ENCODE peak calls at places on chromosomes 11 and 22, in four cellular contexts. O is aorta, U is psoas muscle, T is upper lobe of right lung. B is an unnamed sample.

GRCh38 chr11:102426000-102426399 is 26.6 kb downstream of the TMEM123 start:
- DNase-seq in T (no peak), O (no peak), U (no peak), B (no peak)

GRCh38 chr11:5452712-5453111 is 3.6 kb downstream of the OR51I2 start:
- DNase-seq in T (no peak), U (no peak), O (no peak), B (no peak)

GRCh38 chr11:47860526-47860925 is 12.4 kb upstream of the NUP160 start:
- DNase-seq in U (no peak), O (no peak), T (no peak), B (no peak)

GRCh38 chr11:95256204-95256819 is 25.3 kb upstream of the SESN3 start:
- DNase-seq in T (no peak), O (no peak), U (no peak), B (no peak)

GRCh38 chr11:72814831-72815618 is 814 bp downstream of the ATG16L2 start:
- DNase-seq in T (peak; percentile 75), O (no peak), U (no peak), B (peak; percentile 69)

GRCh38 chr11:95863486-95864140 is 60.3 kb downstream of the MTMR2 start:
- DNase-seq in O (no peak), U (no peak), T (no peak), B (no peak)

GRCh38 chr11:120375076-120375475 is 38.9 kb downstream of the ARHGEF12 start:
- DNase-seq in U (no peak), T (no peak), O (no peak), B (no peak)

GRCh38 chr22:49008682-49009235 is 818.9 kb downstream of the BRD1 start:
- DNase-seq in U (no peak), O (no peak), T (peak; percentile 25), B (no peak)

GRCh38 chr11:112877561-112877960 is 83.7 kb upstream of the NCAM1 start:
- DNase-seq in T (no peak), O (no peak), U (no peak), B (no peak)
- H3K27ac ChIP-seq in T (no peak overlapping the region), O (no peak overlapping the region), U (no peak overlapping the region), B (no peak overlapping the region)

GRCh38 chr22:46652081-46652929 is 32.1 kb downstream of the GRAMD4 start:
- DNase-seq in O (no peak), T (no peak), U (no peak), B (no peak)
- H3K4me3 ChIP-seq in O (no peak overlapping the region), T (peak overlapping the region; percentile 3), U (no peak overlapping the region), B (no peak overlapping the region)

DNA sequence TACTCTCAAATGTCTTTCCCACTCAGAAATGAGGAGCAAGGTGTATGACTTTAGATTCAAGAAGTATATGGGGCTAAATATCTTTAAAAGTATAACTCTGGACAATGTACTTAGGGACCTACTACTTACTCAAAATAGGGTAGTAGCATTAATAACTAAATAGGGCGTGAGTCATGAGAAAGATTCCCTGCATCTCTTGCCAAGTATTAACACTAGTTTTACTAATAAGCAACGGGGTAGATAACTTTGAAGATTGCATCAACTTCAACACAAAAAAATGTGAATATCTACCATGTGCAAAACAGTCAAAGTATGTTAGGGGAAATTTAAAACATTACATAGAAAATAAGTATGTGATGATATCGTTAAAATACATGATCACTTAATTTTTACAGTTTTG is 99.6 kb downstream of the PGR start:
- DNase-seq in O (no peak), T (no peak), U (no peak), B (no peak)
- H3K27ac ChIP-seq in O (no peak overlapping the region), T (no peak overlapping the region), U (no peak overlapping the region), B (no peak overlapping the region)

GRCh38 chr11:128890543-128891409 is at the start of gene KCNJ5:
- DNase-seq in U (peak; percentile 49), T (peak; percentile 80), O (peak; percentile 73), B (peak; percentile 17)

GRCh38 chr11:128891912-128892398 is 799 bp downstream of the KCNJ5 start:
- DNase-seq in O (no peak), U (no peak), T (no peak), B (no peak)

GRCh38 chr11:128891410-128891861 is 280 bp downstream of the KCNJ5 start:
- DNase-seq in O (no peak), T (no peak), U (no peak), B (no peak)

GRCh38 chr11:128889657-128890213 is 1.4 kb upstream of the KCNJ5 start:
- DNase-seq in T (no peak), U (no peak), O (no peak), B (no peak)

GRCh38 chr11:128890216-128890542 is 977 bp upstream of the KCNJ5 start:
- DNase-seq in O (no peak), T (no peak), U (no peak), B (no peak)
- H3K4me3 ChIP-seq in O (no peak overlapping the region), T (peak overlapping the region; percentile 55), U (peak overlapping the region; percentile 59), B (no peak overlapping the region)

B was measured in CD4-positive, alpha-beta memory T cell.